ENCODE peak calls at places on chromosomes 7 and 10, in nine cellular contexts. V, U, I, H, C, R, B, Q and T are unnamed samples.

GRCh38 chr7:27678617-27679260 is 16.1 kb upstream of the HIBADH start:
- DNase-seq in R (peak), H (no peak), B (no peak), V (no peak), I (peak), U (no peak), Q (no peak), C (no peak), T (no peak)

GRCh38 chr7:151082151-151083070 is 882 bp downstream of the TMUB1 start:
- DNase-seq in R (peak), U (no peak), H (no peak), C (no peak), I (no peak), V (peak), Q (no peak), B (no peak), T (no peak)

GRCh38 chr7:150451097-150451793 is 815 bp downstream of the GIMAP8 start:
- DNase-seq in Q (peak), U (no peak), R (no peak), I (no peak), H (peak), V (peak), B (peak), C (peak), T (no peak)

GRCh38 chr10:95430231-95430951 is 130.8 kb downstream of the SORBS1 start:
- DNase-seq in H (peak), B (peak), U (peak), Q (no peak), I (peak), V (no peak), R (peak), C (peak), T (peak)

GRCh38 chr10:52443419-52444388 is 129.6 kb downstream of the DKK1 start:
- DNase-seq in I (peak), B (no peak), H (no peak), R (peak), C (no peak), Q (no peak), V (no peak), U (peak), T (no peak)

GRCh38 chr7:20331231-20331880 is 656 bp downstream of the ITGB8 start:
- DNase-seq in R (peak), V (peak), B (peak), H (peak), Q (no peak), I (peak), C (peak), U (peak), T (peak)

GRCh38 chr10:133009218-133009954 is 67.0 kb upstream of the CFAP46 start:
- DNase-seq in I (no peak), C (no peak), U (no peak), V (peak), B (peak), H (no peak), Q (no peak), R (no peak), T (peak)

GRCh38 chr7:93016681-93017349 is 101.0 kb downstream of the SAMD9 start:
- DNase-seq in R (no peak), V (no peak), U (no peak), I (peak), C (no peak), H (no peak), Q (no peak), B (no peak), T (no peak)

GRCh38 chr7:73308074-73308664 is 457 bp downstream of the NSUN5 start:
- DNase-seq in I (peak), Q (no peak), R (no peak), B (no peak), U (peak), H (peak), C (no peak), V (no peak), T (peak)

GRCh38 chr7:78770422-78771410 is 682.8 kb downstream of the MAGI2 start:
- DNase-seq in R (peak), C (no peak), V (no peak), B (no peak), U (peak), H (peak), I (peak), Q (no peak), T (no peak)

GRCh38 chr7:128948312-128948973 is 10.7 kb downstream of the IRF5 start:
- DNase-seq in R (no peak), H (no peak), I (no peak), V (no peak), C (no peak), U (no peak), Q (no peak), B (no peak), T (no peak)

GRCh38 chr10:129870926-129871660 is 93.0 kb downstream of the EBF3 start:
- DNase-seq in U (no peak), H (no peak), Q (no peak), I (no peak), C (no peak), R (no peak), B (no peak), V (no peak), T (no peak)

GRCh38 chr10:11035318-11035920 is 17.7 kb downstream of the CELF2 start:
- DNase-seq in B (peak), V (no peak), H (no peak), C (no peak), Q (no peak), R (peak), U (peak), I (peak), T (no peak)

GRCh38 chr10:72145657-72146450 is 57.5 kb upstream of the SPOCK2 start:
- DNase-seq in H (no peak), I (no peak), B (no peak), R (no peak), Q (no peak), V (no peak), C (no peak), U (no peak), T (no peak)

GRCh38 chr10:571643-572042 is 117.8 kb downstream of the DIP2C start:
- DNase-seq in V (no peak), H (no peak), U (peak), Q (no peak), I (peak), R (no peak), B (no peak), C (no peak), T (no peak)

GRCh38 chr7:100369105-100369504 is 4.2 kb upstream of the PILRA start:
- DNase-seq in I (no peak), U (no peak), H (peak), V (peak), R (no peak), B (peak), C (peak), Q (peak), T (peak)

GRCh38 chr10:104306897-104307296 is 31.4 kb downstream of the ITPRIP start:
- DNase-seq in Q (no peak), U (no peak), B (no peak), V (no peak), I (peak), C (peak), H (no peak), R (no peak), T (no peak)

GRCh38 chr10:69733791-69734261 is 67.9 kb upstream of the COL13A1 start:
- DNase-seq in R (peak), U (peak), C (no peak), Q (no peak), I (peak), V (no peak), B (no peak), H (no peak), T (no peak)

GRCh38 chr10:95864906-95865813 is 42.6 kb upstream of the CC2D2B start:
- DNase-seq in C (peak), B (peak), I (peak), V (no peak), R (peak), Q (no peak), H (peak), U (peak), T (peak)

GRCh38 chr7:32785365-32785764 is 106.2 kb downstream of the KBTBD2 start:
- DNase-seq in H (no peak), V (no peak), R (no peak), C (no peak), U (no peak), Q (no peak), B (no peak), I (no peak), T (no peak)

GRCh38 chr7:28169166-28169713 is 11.4 kb downstream of the JAZF1 start:
- DNase-seq in H (no peak), I (peak), V (no peak), Q (no peak), R (peak), C (no peak), U (no peak), B (no peak), T (no peak)

GRCh38 chr7:153087498-153087897 is 327.9 kb downstream of the ACTR3B start:
- DNase-seq in C (no peak), R (no peak), V (no peak), U (no peak), Q (no peak), B (no peak), I (peak), H (no peak), T (no peak)

GRCh38 chr10:67385089-67385488 is 310.9 kb downstream of the CTNNA3 start:
- DNase-seq in I (no peak), V (no peak), H (no peak), U (no peak), B (no peak), Q (no peak), R (no peak), C (no peak), T (no peak)

GRCh38 chr10:46560952-46561351 is 4.5 kb upstream of the GPRIN2 start:
- DNase-seq in V (peak), H (no peak), C (peak), R (no peak), B (no peak), U (no peak), I (no peak), Q (no peak), T (no peak)

GRCh38 chr7:101435461-101436225 is 73.0 kb downstream of the COL26A1 start:
- DNase-seq in B (no peak), Q (no peak), R (no peak), C (no peak), V (no peak), U (no peak), H (no peak), I (no peak), T (no peak)

GRCh38 chr7:32318300-32319018 is 171.7 kb downstream of the LSM5 start:
- DNase-seq in V (peak), U (peak), C (no peak), H (no peak), B (no peak), Q (no peak), I (no peak), R (no peak), T (peak)

GRCh38 chr7:137689761-137690160 is 157.0 kb downstream of the DGKI start:
- DNase-seq in Q (no peak), C (no peak), I (no peak), B (no peak), H (no peak), U (no peak), V (no peak), R (no peak), T (no peak)

GRCh38 chr10:2851544-2851943 is 215.8 kb upstream of the PFKP start:
- DNase-seq in R (no peak), Q (no peak), B (no peak), H (no peak), V (no peak), I (no peak), U (no peak), C (no peak), T (no peak)

GRCh38 chr10:74932648-74933047 is 106.2 kb downstream of the KAT6B start:
- DNase-seq in R (no peak), C (no peak), U (no peak), V (no peak), H (no peak), B (peak), I (no peak), Q (no peak), T (no peak)

GRCh38 chr7:116591202-116592040 is 66.6 kb downstream of the CAV1 start:
- DNase-seq in H (peak), C (no peak), Q (no peak), V (no peak), B (no peak), R (peak), U (peak), I (peak), T (peak)

GRCh38 chr7:49091519-49091918 is 167.2 kb downstream of the CDC14C start:
- DNase-seq in R (no peak), H (peak), C (no peak), B (no peak), U (no peak), V (no peak), Q (no peak), I (no peak), T (no peak)

GRCh38 chr7:151633516-151633812 is 113.8 kb upstream of the RHEB start:
- DNase-seq in U (no peak), Q (no peak), H (no peak), V (no peak), R (no peak), B (no peak), I (no peak), C (no peak), T (no peak)

GRCh38 chr7:77980087-77980713 is 181.6 kb downstream of the PHTF2 start:
- DNase-seq in B (no peak), I (no peak), Q (no peak), C (no peak), U (no peak), R (no peak), H (no peak), V (no peak), T (no peak)